ENCODE peak calls at places on chromosomes 12 and 14, in seven cellular contexts. One of them, this sample, is unnamed.

GRCh38 chr12:64744422-64745258 is 14.6 kb downstream of the GNS start:
- DNase-seq in naive B cell: no peak
- DNase-seq in GM12864: no peak
- DNase-seq in HT-29: no peak
- DNase-seq in right cardiac atrium: no peak
- DNase-seq in C1 segment of cervical spinal cord: no peak
- DNase-seq in NCI-H69: peak; percentile 86
- DNase-seq in this sample: no peak

GRCh38 chr12:21542412-21542811 is 16.3 kb downstream of the SPX start:
- DNase-seq in GM12864: no peak
- DNase-seq in naive B cell: no peak
- DNase-seq in NCI-H69: peak; percentile 1
- DNase-seq in C1 segment of cervical spinal cord: no peak
- DNase-seq in right cardiac atrium: no peak
- DNase-seq in HT-29: no peak
- DNase-seq in this sample: no peak

GRCh38 chr12:107610030-107610859 is 75.4 kb upstream of the PWP1 start:
- DNase-seq in right cardiac atrium: peak; percentile 22
- DNase-seq in NCI-H69: peak; percentile 86
- DNase-seq in HT-29: peak; percentile 22
- DNase-seq in GM12864: no peak
- DNase-seq in naive B cell: peak; percentile 17
- DNase-seq in C1 segment of cervical spinal cord: no peak
- DNase-seq in this sample: peak; percentile 4

GRCh38 chr14:74360163-74360562 is 11.9 kb downstream of the VRTN start:
- DNase-seq in HT-29: no peak
- DNase-seq in naive B cell: no peak
- DNase-seq in right cardiac atrium: no peak
- DNase-seq in NCI-H69: no peak
- DNase-seq in GM12864: no peak
- DNase-seq in C1 segment of cervical spinal cord: no peak
- DNase-seq in this sample: no peak

GRCh38 chr14:84006643-84007137 is 1523.3 kb upstream of the FLRT2 start:
- DNase-seq in HT-29: no peak
- DNase-seq in right cardiac atrium: peak; percentile 7
- DNase-seq in GM12864: no peak
- DNase-seq in C1 segment of cervical spinal cord: no peak
- DNase-seq in NCI-H69: peak; percentile 99
- DNase-seq in naive B cell: no peak
- DNase-seq in this sample: no peak

GRCh38 chr14:62077676-62078261 is 315.5 kb downstream of the SNAPC1 start:
- DNase-seq in HT-29: no peak
- DNase-seq in naive B cell: peak; percentile 44
- DNase-seq in GM12864: peak; percentile 77
- DNase-seq in NCI-H69: no peak
- DNase-seq in C1 segment of cervical spinal cord: no peak
- DNase-seq in right cardiac atrium: no peak
- DNase-seq in this sample: peak; percentile 28

GRCh38 chr14:64509036-64509435 is 4.5 kb downstream of the ZBTB1 start:
- DNase-seq in naive B cell: no peak
- DNase-seq in C1 segment of cervical spinal cord: no peak
- DNase-seq in right cardiac atrium: no peak
- DNase-seq in GM12864: no peak
- DNase-seq in HT-29: no peak
- DNase-seq in NCI-H69: no peak
- DNase-seq in this sample: no peak

GRCh38 chr14:21541413-21542074 is 15.4 kb upstream of the SALL2 start:
- DNase-seq in right cardiac atrium: no peak
- DNase-seq in GM12864: no peak
- DNase-seq in naive B cell: no peak
- DNase-seq in C1 segment of cervical spinal cord: no peak
- DNase-seq in HT-29: no peak
- DNase-seq in NCI-H69: no peak
- DNase-seq in this sample: no peak

GRCh38 chr12:69555461-69555860 is 29.8 kb upstream of the CCT2 start:
- DNase-seq in HT-29: no peak
- DNase-seq in C1 segment of cervical spinal cord: no peak
- DNase-seq in right cardiac atrium: no peak
- DNase-seq in naive B cell: no peak
- DNase-seq in NCI-H69: no peak
- DNase-seq in GM12864: no peak
- DNase-seq in this sample: no peak

GRCh38 chr14:73227812-73228781 is 9.2 kb upstream of the PAPLN start:
- DNase-seq in right cardiac atrium: peak; percentile 56
- DNase-seq in HT-29: no peak
- DNase-seq in naive B cell: no peak
- DNase-seq in GM12864: no peak
- DNase-seq in NCI-H69: peak; percentile 80
- DNase-seq in C1 segment of cervical spinal cord: peak; percentile 13
- DNase-seq in this sample: no peak

GRCh38 chr12:89468648-89469326 is 55.8 kb downstream of the GALNT4 start:
- DNase-seq in C1 segment of cervical spinal cord: no peak
- DNase-seq in naive B cell: peak; percentile 47
- DNase-seq in GM12864: no peak
- DNase-seq in HT-29: no peak
- DNase-seq in NCI-H69: no peak
- DNase-seq in right cardiac atrium: no peak
- DNase-seq in this sample: no peak

GRCh38 chr14:49381778-49382177 is 204.4 kb downstream of the RPS29 start:
- DNase-seq in right cardiac atrium: no peak
- DNase-seq in NCI-H69: no peak
- DNase-seq in naive B cell: no peak
- DNase-seq in C1 segment of cervical spinal cord: no peak
- DNase-seq in GM12864: no peak
- DNase-seq in HT-29: no peak
- DNase-seq in this sample: no peak

GRCh38 chr12:117069926-117070900 is 29.0 kb downstream of the TESC start:
- DNase-seq in HT-29: no peak
- DNase-seq in GM12864: no peak
- DNase-seq in C1 segment of cervical spinal cord: peak; percentile 4
- DNase-seq in right cardiac atrium: no peak
- DNase-seq in naive B cell: no peak
- DNase-seq in NCI-H69: no peak
- DNase-seq in this sample: no peak

GRCh38 chr14:88554458-88555286 is at the start of gene PTPN21:
- DNase-seq in C1 segment of cervical spinal cord: peak; percentile 75
- DNase-seq in NCI-H69: peak; percentile 76
- DNase-seq in right cardiac atrium: peak; percentile 83
- DNase-seq in GM12864: no peak
- DNase-seq in HT-29: peak; percentile 61
- DNase-seq in naive B cell: peak; percentile 17
- DNase-seq in this sample: no peak

GRCh38 chr14:72646861-72647528 is 246.9 kb downstream of the DPF3 start:
- DNase-seq in right cardiac atrium: no peak
- DNase-seq in HT-29: no peak
- DNase-seq in naive B cell: no peak
- DNase-seq in GM12864: no peak
- DNase-seq in NCI-H69: no peak
- DNase-seq in C1 segment of cervical spinal cord: no peak
- DNase-seq in this sample: no peak

GRCh38 chr14:54025661-54026060 is 69.0 kb upstream of the BMP4 start:
- DNase-seq in C1 segment of cervical spinal cord: no peak
- DNase-seq in naive B cell: no peak
- DNase-seq in GM12864: no peak
- DNase-seq in NCI-H69: peak; percentile 66
- DNase-seq in right cardiac atrium: no peak
- DNase-seq in HT-29: peak; percentile 76
- DNase-seq in this sample: no peak

GRCh38 chr12:44654641-44655625 is 221.2 kb downstream of the NELL2 start:
- DNase-seq in GM12864: no peak
- DNase-seq in right cardiac atrium: no peak
- DNase-seq in HT-29: no peak
- DNase-seq in C1 segment of cervical spinal cord: no peak
- DNase-seq in naive B cell: no peak
- DNase-seq in NCI-H69: peak; percentile 90
- DNase-seq in this sample: no peak

GRCh38 chr14:55101698-55102097 is 27.4 kb upstream of the LGALS3 start:
- DNase-seq in GM12864: no peak
- DNase-seq in HT-29: no peak
- DNase-seq in NCI-H69: no peak
- DNase-seq in C1 segment of cervical spinal cord: no peak
- DNase-seq in naive B cell: no peak
- DNase-seq in right cardiac atrium: no peak
- DNase-seq in this sample: no peak

GRCh38 chr12:82862069-82862841 is 175.5 kb downstream of the TMTC2 start:
- DNase-seq in naive B cell: no peak
- DNase-seq in NCI-H69: no peak
- DNase-seq in HT-29: peak; percentile 20
- DNase-seq in C1 segment of cervical spinal cord: no peak
- DNase-seq in GM12864: no peak
- DNase-seq in right cardiac atrium: no peak
- DNase-seq in this sample: no peak

GRCh38 chr14:58540693-58541092 is 97.1 kb upstream of the DACT1 start:
- DNase-seq in HT-29: no peak
- DNase-seq in right cardiac atrium: no peak
- DNase-seq in naive B cell: no peak
- DNase-seq in C1 segment of cervical spinal cord: no peak
- DNase-seq in NCI-H69: no peak
- DNase-seq in GM12864: no peak
- DNase-seq in this sample: no peak

GRCh38 chr12:69985656-69986055 is 160.6 kb downstream of the MYRFL start:
- DNase-seq in NCI-H69: peak; percentile 42
- DNase-seq in GM12864: no peak
- DNase-seq in naive B cell: no peak
- DNase-seq in right cardiac atrium: no peak
- DNase-seq in HT-29: peak; percentile 70
- DNase-seq in C1 segment of cervical spinal cord: no peak
- DNase-seq in this sample: no peak

GRCh38 chr12:5014269-5014668 is 29.4 kb upstream of the KCNA5 start:
- DNase-seq in HT-29: no peak
- DNase-seq in right cardiac atrium: no peak
- DNase-seq in NCI-H69: no peak
- DNase-seq in naive B cell: no peak
- DNase-seq in C1 segment of cervical spinal cord: no peak
- DNase-seq in GM12864: no peak
- DNase-seq in this sample: no peak

GRCh38 chr12:3611853-3612703 is 121.1 kb downstream of the PRMT8 start:
- DNase-seq in right cardiac atrium: no peak
- DNase-seq in NCI-H69: peak; percentile 18
- DNase-seq in HT-29: no peak
- DNase-seq in C1 segment of cervical spinal cord: no peak
- DNase-seq in naive B cell: no peak
- DNase-seq in GM12864: no peak
- DNase-seq in this sample: no peak

GRCh38 chr14:101877766-101878165 is 86.6 kb upstream of the DYNC1H1 start:
- DNase-seq in right cardiac atrium: no peak
- DNase-seq in C1 segment of cervical spinal cord: no peak
- DNase-seq in HT-29: no peak
- DNase-seq in GM12864: no peak
- DNase-seq in NCI-H69: no peak
- DNase-seq in naive B cell: no peak
- DNase-seq in this sample: no peak

GRCh38 chr12:43988838-43989560 is 153.1 kb downstream of the TMEM117 start:
- DNase-seq in C1 segment of cervical spinal cord: no peak
- DNase-seq in GM12864: peak; percentile 10
- DNase-seq in NCI-H69: peak; percentile 14
- DNase-seq in HT-29: no peak
- DNase-seq in right cardiac atrium: no peak
- DNase-seq in naive B cell: no peak
- DNase-seq in this sample: no peak

GRCh38 chr12:105348561-105348960 is 18.1 kb downstream of the C12orf75 start:
- DNase-seq in GM12864: no peak
- DNase-seq in C1 segment of cervical spinal cord: no peak
- DNase-seq in naive B cell: no peak
- DNase-seq in HT-29: no peak
- DNase-seq in NCI-H69: no peak
- DNase-seq in right cardiac atrium: no peak
- DNase-seq in this sample: no peak

GRCh38 chr14:84312551-84312950 is 1217.4 kb upstream of the FLRT2 start:
- DNase-seq in GM12864: no peak
- DNase-seq in naive B cell: no peak
- DNase-seq in HT-29: no peak
- DNase-seq in NCI-H69: no peak
- DNase-seq in C1 segment of cervical spinal cord: no peak
- DNase-seq in right cardiac atrium: no peak
- DNase-seq in this sample: no peak

GRCh38 chr12:132069336-132069985 is 74.7 kb downstream of the DDX51 start:
- DNase-seq in GM12864: no peak
- DNase-seq in HT-29: no peak
- DNase-seq in right cardiac atrium: no peak
- DNase-seq in naive B cell: no peak
- DNase-seq in NCI-H69: no peak
- DNase-seq in C1 segment of cervical spinal cord: no peak
- DNase-seq in this sample: no peak

GRCh38 chr14:23055621-23056256 is 1.6 kb downstream of the CDH24 start:
- DNase-seq in naive B cell: no peak
- DNase-seq in NCI-H69: no peak
- DNase-seq in GM12864: no peak
- DNase-seq in right cardiac atrium: no peak
- DNase-seq in C1 segment of cervical spinal cord: no peak
- DNase-seq in HT-29: no peak
- DNase-seq in this sample: no peak

GRCh38 chr14:101167428-101167827 is 263.9 kb upstream of the RTL1 start:
- DNase-seq in C1 segment of cervical spinal cord: no peak
- DNase-seq in HT-29: no peak
- DNase-seq in naive B cell: no peak
- DNase-seq in right cardiac atrium: no peak
- DNase-seq in GM12864: no peak
- DNase-seq in NCI-H69: no peak
- DNase-seq in this sample: no peak

GRCh38 chr14:24858052-24858451 is 191.9 kb downstream of the STXBP6 start:
- DNase-seq in naive B cell: no peak
- DNase-seq in NCI-H69: no peak
- DNase-seq in right cardiac atrium: no peak
- DNase-seq in C1 segment of cervical spinal cord: no peak
- DNase-seq in GM12864: no peak
- DNase-seq in HT-29: no peak
- DNase-seq in this sample: no peak

GRCh38 chr12:123602651-123603195 is 824 bp downstream of the DDX55 start:
- DNase-seq in GM12864: no peak
- DNase-seq in NCI-H69: peak; percentile 26
- DNase-seq in right cardiac atrium: no peak
- DNase-seq in C1 segment of cervical spinal cord: no peak
- DNase-seq in naive B cell: no peak
- DNase-seq in HT-29: peak; percentile 18
- DNase-seq in this sample: no peak

GRCh38 chr14:96077983-96078686 is 39.0 kb downstream of the C14orf132 start:
- DNase-seq in naive B cell: no peak
- DNase-seq in C1 segment of cervical spinal cord: no peak
- DNase-seq in GM12864: no peak
- DNase-seq in NCI-H69: no peak
- DNase-seq in right cardiac atrium: no peak
- DNase-seq in HT-29: no peak
- DNase-seq in this sample: no peak

GRCh38 chr12:114668905-114669304 is 15.1 kb downstream of the TBX3 start:
- DNase-seq in NCI-H69: no peak
- DNase-seq in naive B cell: no peak
- DNase-seq in GM12864: no peak
- DNase-seq in C1 segment of cervical spinal cord: no peak
- DNase-seq in right cardiac atrium: no peak
- DNase-seq in HT-29: no peak
- DNase-seq in this sample: no peak

GRCh38 chr14:93063393-93063792 is 52.3 kb downstream of the ITPK1 start:
- DNase-seq in C1 segment of cervical spinal cord: no peak
- DNase-seq in naive B cell: no peak
- DNase-seq in NCI-H69: no peak
- DNase-seq in right cardiac atrium: no peak
- DNase-seq in HT-29: no peak
- DNase-seq in GM12864: no peak
- DNase-seq in this sample: no peak

GRCh38 chr12:123106640-123107359 is 44.1 kb downstream of the PITPNM2 start:
- DNase-seq in NCI-H69: peak; percentile 60
- DNase-seq in C1 segment of cervical spinal cord: no peak
- DNase-seq in HT-29: no peak
- DNase-seq in GM12864: no peak
- DNase-seq in naive B cell: peak; percentile 37
- DNase-seq in right cardiac atrium: peak; percentile 68
- DNase-seq in this sample: peak; percentile 39

GRCh38 chr12:129887047-129887568 is 16.7 kb downstream of the TMEM132D start:
- DNase-seq in GM12864: no peak
- DNase-seq in C1 segment of cervical spinal cord: no peak
- DNase-seq in right cardiac atrium: no peak
- DNase-seq in HT-29: no peak
- DNase-seq in NCI-H69: peak; percentile 16
- DNase-seq in naive B cell: no peak
- DNase-seq in this sample: no peak